ENCODE peak calls at places on chromosomes 5 and 9, in six cellular contexts. W, K, Y, X, N and I are unnamed samples.
A peak's percentile ranks its signal among the peaks of the same experiment; 100 is the strongest.

GRCh38 chr9:27165067-27165466 is 56.0 kb downstream of the TEK start:
- DNase-seq in W (no peak), K (no peak), Y (no peak), X (no peak), N (no peak), I (no peak)

GRCh38 chr5:141186897-141187512 is at the start of gene PCDHB9:
- DNase-seq in W (no peak), K (no peak), Y (peak; percentile 33), X (peak; percentile 6), N (no peak), I (no peak)

GRCh38 chr5:1824903-1825841 is 24.0 kb downstream of the NDUFS6 start:
- DNase-seq in W (peak; percentile 30), K (no peak), Y (no peak), X (no peak), N (no peak), I (no peak)

GRCh38 chr5:2863675-2864433 is 112.4 kb upstream of the IRX2 start:
- DNase-seq in W (no peak), K (no peak), Y (no peak), X (no peak), N (no peak), I (no peak)

GRCh38 chr5:54693936-54694510 is 176.5 kb downstream of the SNX18 start:
- DNase-seq in W (no peak), K (no peak), Y (no peak), X (no peak), N (no peak), I (no peak)

GRCh38 chr5:64811050-64811640 is 42.4 kb downstream of the CWC27 start:
- DNase-seq in W (no peak), K (no peak), Y (no peak), X (peak; percentile 84), N (no peak), I (no peak)

GRCh38 chr5:66947458-66947857 is 249.1 kb downstream of the CD180 start:
- DNase-seq in W (no peak), K (no peak), Y (no peak), X (no peak), N (no peak), I (no peak)

GRCh38 chr5:86546050-86546449 is 71.7 kb upstream of the COX7C start:
- DNase-seq in W (no peak), K (no peak), Y (no peak), X (no peak), N (no peak), I (no peak)

GRCh38 chr5:31982027-31982426 is 192.1 kb downstream of the GOLPH3 start:
- DNase-seq in W (no peak), K (no peak), Y (no peak), X (no peak), N (no peak), I (no peak)

GRCh38 chr5:89276566-89277305 is 393.8 kb upstream of the MEF2C start:
- DNase-seq in W (no peak), K (no peak), Y (no peak), X (peak; percentile 72), N (no peak), I (no peak)

GRCh38 chr5:4520557-4520956 is 619.6 kb upstream of the ADAMTS16 start:
- DNase-seq in W (no peak), K (no peak), Y (no peak), X (no peak), N (no peak), I (no peak)

GRCh38 chr9:75033789-75034473 is 5.8 kb upstream of the CARNMT1 start:
- DNase-seq in W (no peak), K (no peak), Y (no peak), X (peak; percentile 55), N (no peak), I (no peak)

GRCh38 chr9:75039006-75039405 is 10.9 kb upstream of the CARNMT1 start:
- DNase-seq in W (no peak), K (no peak), Y (no peak), X (peak; percentile 78), N (no peak), I (no peak)

GRCh38 chr9:75036793-75037192 is 8.7 kb upstream of the CARNMT1 start:
- DNase-seq in W (no peak), K (no peak), Y (no peak), X (no peak), N (no peak), I (no peak)

GRCh38 chr9:75041041-75041440 is 12.9 kb upstream of the CARNMT1 start:
- DNase-seq in W (no peak), K (no peak), Y (no peak), X (no peak), N (no peak), I (no peak)

DNA sequence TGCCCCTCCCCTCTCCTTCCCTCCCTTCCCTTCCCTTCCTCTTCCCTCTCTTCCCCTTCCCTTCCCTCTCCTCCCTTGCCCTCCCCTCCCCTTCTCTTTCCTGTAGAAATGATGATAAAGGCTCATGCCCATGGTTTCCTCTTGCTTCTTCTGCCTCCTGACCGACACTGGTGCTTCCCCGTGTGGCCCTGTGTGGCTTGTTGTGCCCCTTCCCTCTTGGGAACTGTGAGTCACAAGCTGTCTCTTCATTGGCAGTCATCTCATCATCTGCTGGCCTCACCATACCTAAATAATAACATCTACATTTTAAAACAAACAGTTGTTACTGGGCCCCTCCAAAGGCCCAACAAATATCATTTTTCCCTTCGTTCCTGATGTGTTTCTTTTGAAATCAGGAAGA is 11.7 kb upstream of the CARNMT1 start:
- DNase-seq in W (no peak), K (no peak), Y (no peak), X (no peak), N (no peak), I (no peak)
- H3K4me3 ChIP-seq in W (no peak overlapping the region), K (no peak overlapping the region), Y (no peak overlapping the region), X (no peak overlapping the region), N (no peak overlapping the region), I (no peak overlapping the region)

GRCh38 chr9:95089257-95089873 is 228.1 kb downstream of the FANCC start:
- DNase-seq in W (peak; percentile 15), K (no peak), Y (no peak), X (no peak), N (no peak), I (no peak)
- H3K27ac ChIP-seq in W (peak overlapping the region; percentile 57), K (peak overlapping the region; percentile 26), Y (no peak overlapping the region), X (no peak overlapping the region), N (peak overlapping the region; percentile 49), I (peak overlapping the region; percentile 91)

DNA sequence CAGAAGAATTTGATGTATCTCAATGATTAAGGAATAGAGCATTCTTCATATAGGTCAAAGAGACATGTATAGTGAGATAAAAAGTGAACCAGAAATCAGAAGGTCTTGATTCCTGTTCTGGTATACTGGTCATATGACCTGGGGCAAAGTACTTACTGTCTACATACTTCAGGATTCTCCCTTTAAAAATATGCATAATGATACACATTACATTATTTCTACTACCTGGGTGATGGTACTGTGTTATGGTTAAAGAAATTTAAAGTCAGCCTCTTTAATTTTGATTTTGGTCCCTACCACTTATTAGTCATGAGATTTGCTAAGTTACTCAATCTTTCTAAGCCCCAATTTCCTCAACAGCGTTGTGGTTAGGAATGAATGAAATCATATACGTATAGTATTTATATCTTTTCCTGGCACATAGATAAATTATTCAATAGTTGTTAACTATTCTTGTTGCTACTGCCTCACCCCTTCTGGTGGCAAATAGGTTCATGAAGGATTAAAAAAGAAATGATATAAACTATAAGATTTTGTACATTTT is 984.1 kb downstream of the TLE4 start:
- DNase-seq in W (no peak), K (no peak), Y (no peak), X (peak; percentile 73), N (no peak), I (no peak)
- H3K4me3 ChIP-seq in W (no peak overlapping the region), K (no peak overlapping the region), Y (no peak overlapping the region), X (no peak overlapping the region), N (no peak overlapping the region), I (no peak overlapping the region)

DNA sequence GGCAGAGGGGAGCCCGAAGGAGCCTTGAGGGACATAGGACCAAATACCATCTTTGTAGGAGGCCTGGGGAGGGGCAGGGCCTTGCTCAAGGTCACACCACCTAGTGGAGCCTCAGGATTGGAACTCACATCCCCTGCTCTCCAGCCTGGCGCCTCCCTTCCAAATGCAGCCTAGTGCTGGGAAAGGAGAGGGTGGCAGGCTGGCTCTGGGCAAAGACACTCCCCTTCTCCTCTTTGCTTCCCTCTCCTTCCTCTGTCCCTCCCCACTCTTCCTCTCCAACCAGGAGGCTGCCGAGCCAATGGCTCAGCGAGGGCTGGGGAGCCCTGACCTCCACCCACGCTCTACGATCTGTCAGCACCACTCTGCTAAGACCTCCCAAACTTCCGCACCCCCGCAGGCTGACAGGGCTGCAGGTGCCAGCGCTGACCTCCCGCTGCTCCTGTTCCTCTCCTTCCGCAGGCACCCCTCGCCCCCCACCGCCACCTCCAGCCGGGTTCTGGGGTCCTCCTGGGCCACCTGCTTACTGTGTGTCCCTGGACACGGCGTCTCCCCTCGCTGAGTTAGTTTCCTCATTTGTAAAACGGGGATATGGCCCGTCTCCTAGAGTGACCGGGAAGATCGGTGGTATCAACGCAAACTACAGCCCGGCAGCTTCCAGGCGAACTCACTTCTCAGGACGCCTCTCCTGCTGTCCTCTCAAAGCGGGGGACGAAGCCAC is 52.9 kb downstream of the C9orf50 start:
- DNase-seq in W (peak; percentile 52), K (peak; percentile 51), Y (peak; percentile 62), X (peak; percentile 62), N (peak; percentile 40), I (no peak)
- H3K27ac ChIP-seq in W (peak overlapping the region; percentile 88), K (no peak overlapping the region), Y (peak overlapping the region; percentile 67), X (peak overlapping the region; percentile 69), N (peak overlapping the region; percentile 47), I (peak overlapping the region; percentile 69)

GRCh38 chr5:174816858-174817257 is 92.5 kb downstream of the MSX2 start:
- DNase-seq in W (no peak), K (no peak), Y (no peak), X (no peak), N (no peak), I (no peak)
- H3K4me3 ChIP-seq in W (no peak overlapping the region), K (no peak overlapping the region), Y (no peak overlapping the region), X (no peak overlapping the region), N (no peak overlapping the region), I (no peak overlapping the region)

DNA sequence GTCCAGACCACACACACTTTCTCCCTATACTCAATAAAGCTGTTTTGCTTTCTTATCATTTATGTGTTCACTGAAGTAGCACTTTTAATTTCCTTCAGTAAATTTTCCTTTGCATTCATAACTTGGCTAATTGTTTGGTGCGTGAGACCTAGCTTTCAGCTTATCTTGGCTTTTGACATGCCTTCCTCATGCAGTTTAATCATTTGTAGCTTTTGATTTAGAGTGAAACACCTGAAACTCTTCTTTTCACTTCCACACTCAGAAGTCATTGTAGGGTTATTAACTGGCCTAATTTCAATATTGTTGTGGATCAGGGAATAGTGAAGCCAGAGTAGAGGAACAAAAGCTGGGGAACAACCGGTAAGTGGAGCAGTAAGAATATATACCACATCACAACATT is 114.7 kb downstream of the ST8SIA4 start:
- DNase-seq in W (no peak), K (no peak), Y (no peak), X (no peak), N (no peak), I (no peak)
- H3K27ac ChIP-seq in W (no peak overlapping the region), K (no peak overlapping the region), Y (no peak overlapping the region), X (no peak overlapping the region), N (no peak overlapping the region), I (no peak overlapping the region)